ENCODE peak calls at places on chromosomes 3 and 15, in five cellular contexts. One of them, this sample, is unnamed.

GRCh38 chr3:25461946-25462345 is 33.9 kb downstream of the RARB start:
- DNase-seq in substantia nigra: no peak
- DNase-seq in midbrain: no peak
- DNase-seq in EH: no peak
- DNase-seq in GM03348: no peak
- DNase-seq in this sample: no peak

GRCh38 chr3:13623101-13623654 is 74.3 kb downstream of the FBLN2 start:
- DNase-seq in substantia nigra: no peak
- DNase-seq in midbrain: no peak
- DNase-seq in EH: peak
- DNase-seq in GM03348: no peak
- DNase-seq in this sample: no peak

GRCh38 chr15:66573348-66573718 is 7.5 kb upstream of the LCTL start:
- DNase-seq in substantia nigra: no peak
- DNase-seq in midbrain: no peak
- DNase-seq in EH: no peak
- DNase-seq in GM03348: no peak
- DNase-seq in this sample: no peak

GRCh38 chr3:187679638-187680396 is 9.6 kb upstream of the SST start:
- DNase-seq in substantia nigra: no peak
- DNase-seq in midbrain: peak
- DNase-seq in EH: peak
- DNase-seq in GM03348: peak
- DNase-seq in this sample: peak

GRCh38 chr15:64152507-64153387 is 1.2 kb downstream of the SNX22 start:
- DNase-seq in substantia nigra: no peak
- DNase-seq in midbrain: no peak
- DNase-seq in EH: no peak
- DNase-seq in GM03348: peak
- DNase-seq in this sample: peak

GRCh38 chr15:71962537-71962936 is 152.2 kb downstream of the NR2E3 start:
- DNase-seq in substantia nigra: no peak
- DNase-seq in midbrain: no peak
- DNase-seq in EH: no peak
- DNase-seq in GM03348: no peak
- DNase-seq in this sample: no peak

GRCh38 chr3:165642761-165643432 is 194.3 kb downstream of the BCHE start:
- DNase-seq in substantia nigra: no peak
- DNase-seq in midbrain: no peak
- DNase-seq in EH: peak
- DNase-seq in GM03348: peak
- DNase-seq in this sample: no peak

GRCh38 chr15:40499931-40500330 is 29.1 kb downstream of the CHST14 start:
- DNase-seq in substantia nigra: no peak
- DNase-seq in midbrain: no peak
- DNase-seq in EH: no peak
- DNase-seq in GM03348: no peak
- DNase-seq in this sample: no peak

This sample was measured in naive thymus-derived CD8-positive, alpha-beta T cell.